ENCODE peak calls at places on chromosomes 12 and 14, in six cellular contexts. E is esophagus muscularis mucosa, U is GM03348, P is activated T-cell treated with anti-CD3 and anti-CD28 coated beads for 48 hours, K is lung, A is HT1080. M is an unnamed sample.

GRCh38 chr14:70857499-70857895 is 48.2 kb upstream of the MAP3K9 start:
- DNase-seq in E (no peak), U (no peak), P (no peak), K (no peak), A (peak), M (no peak)

GRCh38 chr12:48977290-48978281 is 536 bp upstream of the WNT1 start:
- DNase-seq in E (no peak), U (peak), P (peak), K (peak), A (no peak), M (peak)

GRCh38 chr12:99722690-99723486 is 75.3 kb downstream of the GARIN6 start:
- DNase-seq in E (no peak), U (no peak), P (no peak), K (no peak), A (no peak), M (no peak)

GRCh38 chr12:14273911-14274306 is 91.6 kb upstream of the ATF7IP start:
- DNase-seq in E (no peak), U (no peak), P (no peak), K (no peak), A (peak), M (no peak)

GRCh38 chr14:67395876-67396189 is 16.1 kb downstream of the PLEK2 start:
- DNase-seq in E (peak), U (no peak), P (no peak), K (no peak), A (peak), M (no peak)

GRCh38 chr12:93785262-93786010 is 108.3 kb downstream of the CRADD start:
- DNase-seq in E (no peak), U (peak), P (no peak), K (peak), A (peak), M (peak)

GRCh38 chr12:108234155-108234554 is 105.0 kb downstream of the CMKLR1 start:
- DNase-seq in E (no peak), U (no peak), P (no peak), K (no peak), A (no peak), M (peak)

GRCh38 chr12:124217508-124217981 is 77.3 kb upstream of the RFLNA start:
- DNase-seq in E (no peak), U (peak), P (no peak), K (no peak), A (no peak), M (no peak)

GRCh38 chr12:108316153-108316892 is 22.8 kb downstream of the CMKLR1 start:
- DNase-seq in E (no peak), U (no peak), P (no peak), K (no peak), A (no peak), M (no peak)

GRCh38 chr12:130677957-130678558 is 38.0 kb downstream of the RIMBP2 start:
- DNase-seq in E (no peak), U (no peak), P (no peak), K (no peak), A (no peak), M (no peak)

GRCh38 chr12:130919115-130919514 is 34.6 kb upstream of the ADGRD1 start:
- DNase-seq in E (no peak), U (no peak), P (no peak), K (no peak), A (no peak), M (no peak)

GRCh38 chr14:53461823-53462222 is 308.7 kb upstream of the DDHD1 start:
- DNase-seq in E (no peak), U (no peak), P (no peak), K (no peak), A (no peak), M (no peak)

GRCh38 chr14:93042968-93043940 is 72.5 kb downstream of the ITPK1 start:
- DNase-seq in E (no peak), U (peak), P (no peak), K (peak), A (peak), M (no peak)

GRCh38 chr12:106764738-106765137 is 9.7 kb upstream of the RIC8B start:
- DNase-seq in E (no peak), U (no peak), P (no peak), K (no peak), A (no peak), M (peak)

M was measured in NB4.